ENCODE peak calls at places on chromosomes 6 and 20, in five cellular contexts. C is HepG2, Z is K562, Y is HCT116, I is SK-N-SH. T is an unnamed sample.

GRCh38 chr6:124470803-124471202 is 491.4 kb upstream of the RNF217 start:
- DNase-seq in Y (no peak), Z (no peak), I (no peak), C (no peak), T (no peak)

GRCh38 chr6:140857734-140858380 is 1274.9 kb upstream of the GJE1 start:
- DNase-seq in C (no peak), Z (no peak), Y (peak), I (no peak), T (no peak)

GRCh38 chr6:107418118-107418517 is 41.2 kb downstream of the PDSS2 start:
- DNase-seq in Z (no peak), I (no peak), Y (no peak), C (peak), T (no peak)

GRCh38 chr6:143258945-143259344 is 191.6 kb downstream of the ADAT2 start:
- DNase-seq in Y (no peak), Z (no peak), I (no peak), C (no peak), T (no peak)

GRCh38 chr6:150633466-150633795 is 33.7 kb downstream of the PLEKHG1 start:
- DNase-seq in C (no peak), Z (no peak), I (no peak), Y (no peak), T (no peak)

GRCh38 chr6:129590408-129591022 is 119.5 kb downstream of the ARHGAP18 start:
- DNase-seq in Y (no peak), C (no peak), Z (no peak), I (no peak), T (no peak)

GRCh38 chr6:163080228-163080627 is 334.3 kb upstream of the QKI start:
- DNase-seq in Z (no peak), Y (no peak), C (no peak), I (no peak), T (no peak)

GRCh38 chr20:58702161-58702510 is 9.5 kb downstream of the NPEPL1 start:
- DNase-seq in I (no peak), C (no peak), Z (no peak), Y (no peak), T (no peak)

GRCh38 chr20:15930324-15931305 is 642.6 kb downstream of the KIF16B start:
- DNase-seq in Z (no peak), C (peak), Y (no peak), I (peak), T (no peak)

GRCh38 chr20:3590164-3590563 is 73.0 kb downstream of the GFRA4 start:
- DNase-seq in Y (no peak), I (no peak), Z (no peak), C (no peak), T (no peak)

GRCh38 chr6:32622545-32623401 is 14.4 kb upstream of the HLA-DQA1 start:
- DNase-seq in C (peak), Z (no peak), Y (no peak), I (peak), T (peak)

GRCh38 chr6:37244430-37245310 is 12.9 kb upstream of the TBC1D22B start:
- DNase-seq in I (no peak), C (peak), Y (no peak), Z (no peak), T (no peak)

GRCh38 chr6:40138273-40138720 is 204.0 kb upstream of the MOCS1 start:
- DNase-seq in C (peak), Y (no peak), I (no peak), Z (no peak), T (peak)
- TF ChIP-seq ZBTB33 in C (no peak), Y (no peak), I (no peak), Z (no peak), T (no peak)

GRCh38 chr6:34491091-34491430 is 25.2 kb downstream of the PACSIN1 start:
- DNase-seq in Y (no peak), C (no peak), Z (peak), I (no peak), T (no peak)
- TF ChIP-seq ZBTB33 in Y (no peak), C (no peak), Z (no peak), I (no peak), T (no peak)

GRCh38 chr6:21997414-21998037 is 299.3 kb downstream of the PRL start:
- DNase-seq in I (peak), Y (no peak), Z (peak), C (no peak), T (no peak)

GRCh38 chr6:21996425-21997207 is 300.2 kb downstream of the PRL start:
- DNase-seq in Z (no peak), C (no peak), I (peak), Y (no peak), T (no peak)

GRCh38 chr6:21999012-21999528 is 297.8 kb downstream of the PRL start:
- DNase-seq in Z (no peak), C (no peak), I (peak), Y (no peak), T (no peak)

GRCh38 chr6:22001336-22002027 is 295.4 kb downstream of the PRL start:
- DNase-seq in Y (no peak), I (no peak), C (no peak), Z (no peak), T (no peak)

DNA sequence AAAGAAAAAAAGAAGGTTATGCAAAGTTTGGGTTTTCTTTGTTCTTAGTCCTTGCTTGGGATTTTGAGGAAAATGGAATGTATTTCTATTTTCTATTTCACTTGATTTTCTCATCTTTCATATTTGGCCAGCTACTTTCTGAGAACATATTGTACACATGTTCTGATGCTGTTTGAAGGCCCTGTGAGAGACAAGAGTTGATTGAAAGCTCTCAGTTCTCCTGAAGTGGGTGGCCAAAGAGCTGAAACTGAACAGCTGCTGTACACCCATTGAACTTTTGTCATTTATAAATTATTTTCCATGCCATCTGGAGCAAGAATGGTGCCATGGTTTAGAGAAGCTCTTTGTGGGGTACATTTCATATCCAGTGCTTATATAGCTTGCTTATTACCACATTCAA is 298.3 kb downstream of the PRL start:
- DNase-seq in C (no peak), Z (no peak), Y (no peak), I (no peak), T (no peak)
- TF ChIP-seq ZBTB33 in C (no peak), Z (no peak), Y (no peak), I (no peak), T (no peak)

GRCh38 chr6:1604347-1604990 is 5.2 kb upstream of the FOXC1 start:
- DNase-seq in Z (peak), I (peak), Y (no peak), C (peak), T (no peak)
- TF ChIP-seq ZBTB33 in Z (no peak), I (no peak), Y (no peak), C (no peak), T (no peak)

GRCh38 chr20:45452238-45452637 is 17.3 kb upstream of the WFDC2 start:
- DNase-seq in I (no peak), Z (no peak), Y (no peak), C (no peak), T (no peak)

GRCh38 chr20:45448250-45448649 is 21.3 kb upstream of the WFDC2 start:
- DNase-seq in I (no peak), Z (no peak), Y (no peak), C (no peak), T (no peak)

GRCh38 chr20:45452772-45453171 is 16.8 kb upstream of the WFDC2 start:
- DNase-seq in Y (no peak), C (no peak), Z (no peak), I (no peak), T (no peak)

GRCh38 chr20:45449528-45449927 is 20.0 kb upstream of the WFDC2 start:
- DNase-seq in C (no peak), I (no peak), Z (no peak), Y (no peak), T (no peak)

DNA sequence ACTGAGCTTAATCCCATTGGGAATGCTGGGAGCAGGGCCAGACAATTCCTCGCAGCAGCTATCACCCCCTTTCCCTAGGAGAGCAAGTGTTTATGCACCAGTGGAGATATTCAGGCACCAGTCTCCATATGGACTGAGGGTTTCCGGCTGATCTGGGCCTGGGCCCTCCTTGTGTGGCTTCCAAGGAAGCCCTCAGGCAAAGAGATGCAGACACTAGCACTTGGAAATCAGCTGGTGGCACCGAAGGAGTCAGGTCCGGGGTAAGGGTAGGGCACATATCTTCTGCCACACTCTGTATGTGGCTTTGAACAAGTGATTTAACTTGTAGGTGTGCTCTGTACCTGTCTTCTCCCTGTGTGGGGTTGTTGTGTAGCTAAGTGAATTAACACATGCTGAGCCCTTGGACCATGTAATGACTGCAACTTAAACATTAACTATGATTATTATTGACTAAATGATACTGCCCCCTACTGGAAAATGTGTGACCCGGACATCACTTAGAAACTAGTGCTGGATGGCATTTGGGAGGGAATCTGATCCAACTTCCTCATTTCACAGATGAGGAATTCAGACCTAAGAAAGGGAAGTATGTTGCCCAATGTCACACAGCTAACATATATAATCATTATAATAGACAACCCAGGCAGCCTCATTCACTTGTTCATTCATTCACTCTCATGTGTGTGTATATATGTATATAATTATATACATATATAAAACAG is 19.3 kb upstream of the WFDC2 start:
- DNase-seq in I (peak), Z (peak), C (peak), Y (peak), T (no peak)
- TF ChIP-seq ZBTB33 in I (no peak), Z (no peak), C (no peak), Y (no peak), T (no peak)

DNA sequence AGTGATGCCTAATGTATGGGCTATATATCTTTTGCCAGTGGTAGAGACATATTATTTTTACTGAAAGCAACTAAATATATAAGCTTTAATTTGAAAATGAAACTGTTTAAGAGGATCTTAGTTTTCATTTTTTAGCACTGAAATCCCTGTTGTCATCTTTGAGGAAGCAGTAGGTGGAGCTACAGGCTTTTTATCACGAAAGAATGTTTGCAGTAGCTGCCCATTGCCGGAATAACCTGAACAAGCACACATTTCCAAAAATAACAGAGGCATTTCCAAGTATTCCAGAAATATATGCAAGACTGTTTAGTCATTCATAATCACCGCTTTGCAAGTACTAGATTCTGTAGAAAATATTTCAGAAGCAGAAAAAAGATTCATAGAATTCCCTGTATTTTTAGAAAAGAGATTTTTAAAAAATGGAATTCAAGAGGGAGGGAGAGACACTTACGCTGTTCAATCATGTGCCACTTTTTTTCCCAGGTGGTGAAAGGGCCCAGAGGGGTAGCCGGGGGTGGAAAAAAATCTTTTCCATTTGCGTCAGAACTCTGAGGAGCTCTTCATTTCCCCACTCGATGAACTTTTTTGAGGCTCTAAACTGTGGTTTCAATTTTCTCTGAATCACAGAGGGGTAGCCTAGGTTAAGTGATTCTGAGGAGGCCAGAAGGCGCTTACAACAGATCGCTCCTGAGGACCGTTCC is 142.5 kb upstream of the FERMT1 start:
- DNase-seq in Y (peak), C (peak), Z (no peak), I (peak), T (no peak)
- TF ChIP-seq ZBTB33 in Y (no peak), C (no peak), Z (no peak), I (no peak), T (no peak)

DNA sequence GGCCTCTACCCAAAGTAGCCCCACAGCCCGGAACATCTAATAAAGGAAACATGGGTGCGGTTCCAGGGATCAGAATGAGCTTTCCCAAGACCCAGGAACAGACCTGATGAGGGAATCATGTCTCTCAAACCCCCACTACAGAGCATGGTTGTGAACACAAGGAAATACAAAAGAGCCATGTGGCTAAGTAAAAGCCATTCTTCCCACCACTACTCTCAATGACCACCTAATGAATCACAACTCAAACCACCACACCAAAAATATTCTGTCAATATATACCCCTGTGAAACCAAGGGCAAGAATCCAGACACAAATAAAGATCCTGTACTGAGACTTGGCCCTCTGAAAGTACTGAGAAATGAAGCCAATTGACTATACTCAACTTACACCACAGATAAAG is 20.9 kb upstream of the COL21A1 start:
- DNase-seq in C (no peak), I (no peak), Y (no peak), Z (no peak), T (no peak)
- TF ChIP-seq ZBTB33 in C (no peak), I (no peak), Y (no peak), Z (no peak), T (no peak)

GRCh38 chr20:62708591-62709536 is at the start of gene NTSR1:
- DNase-seq in Z (peak), Y (no peak), I (no peak), C (no peak), T (no peak)

GRCh38 chr20:62706857-62707256 is 1.8 kb upstream of the NTSR1 start:
- DNase-seq in C (no peak), Z (no peak), I (no peak), Y (no peak), T (no peak)

GRCh38 chr20:62707281-62707941 is 1.2 kb upstream of the NTSR1 start:
- DNase-seq in I (no peak), Y (no peak), Z (no peak), C (no peak), T (no peak)

GRCh38 chr20:62709537-62709905 is 885 bp downstream of the NTSR1 start:
- DNase-seq in C (no peak), Y (no peak), Z (no peak), I (no peak), T (no peak)

DNA sequence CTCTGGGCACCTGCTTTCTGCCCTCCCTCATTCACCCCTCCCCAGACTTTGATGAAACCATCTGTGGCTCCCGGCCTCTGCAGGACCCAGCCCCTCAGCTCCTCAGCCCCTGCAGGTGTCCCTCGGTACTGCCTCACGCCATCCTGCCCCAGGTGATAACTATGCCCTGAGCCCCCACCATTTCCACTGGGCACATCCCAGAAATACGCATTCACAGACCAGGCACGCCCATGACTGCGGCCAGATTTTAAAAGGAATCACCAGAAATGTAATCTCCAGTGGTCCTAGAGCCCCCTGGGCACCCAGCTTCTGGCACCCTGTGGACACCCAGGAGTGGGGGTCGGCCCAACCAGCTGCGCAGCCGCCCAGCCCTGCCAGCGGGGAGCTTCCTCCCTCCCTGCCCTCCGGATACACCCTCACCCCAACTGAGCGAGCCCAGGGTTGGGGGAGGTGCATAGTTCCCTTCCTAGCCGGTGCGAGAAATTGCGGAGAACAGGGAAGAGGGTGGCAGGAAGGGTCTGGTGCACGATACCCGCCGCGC is 585 bp upstream of the NTSR1 start:
- DNase-seq in Y (peak), C (no peak), Z (peak), I (peak), T (no peak)
- TF ChIP-seq ZBTB33 in Y (no peak), C (no peak), Z (no peak), I (no peak), T (no peak)

DNA sequence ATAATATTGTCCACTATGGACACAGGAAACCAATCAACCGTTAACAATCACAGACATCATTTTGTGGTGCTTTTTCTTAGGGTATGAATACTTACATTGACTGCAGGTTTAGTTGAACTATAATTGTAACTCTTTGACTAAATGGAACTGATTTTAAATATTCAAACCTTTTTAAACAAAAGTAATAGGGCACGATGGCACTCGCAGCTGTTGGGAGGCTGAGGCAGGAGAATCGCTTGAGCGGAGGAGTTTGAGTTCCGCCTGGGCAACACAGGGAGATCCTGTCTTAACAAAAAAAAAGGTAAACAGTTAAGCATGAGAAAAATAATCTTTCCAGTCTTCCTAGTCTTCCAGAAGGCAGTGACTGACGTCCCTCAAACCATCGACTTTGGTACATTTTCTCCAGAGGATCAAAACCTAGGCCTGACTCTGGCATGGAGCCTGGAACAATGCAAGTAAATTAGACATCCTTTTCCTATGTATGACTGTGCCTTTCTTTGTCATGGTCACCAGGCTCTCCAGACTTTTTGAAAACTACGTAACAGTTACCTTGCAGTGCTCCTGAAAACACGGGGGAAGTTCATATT is 16.6 kb upstream of the PRDM13 start:
- DNase-seq in Y (no peak), I (no peak), C (no peak), Z (no peak), T (no peak)
- TF ChIP-seq ZBTB33 in Y (no peak), I (no peak), C (no peak), Z (no peak), T (no peak)